ENCODE peak calls at places on chromosomes 6 and 20, in six cellular contexts. M is right cardiac atrium, D is globus pallidus, U is NCI-H1092 treated with DMSO at 0.1 percent for 48 hours, T is psoas muscle, J is cardiac fibroblast. V is an unnamed sample.

GRCh38 chr20:1912646-1913045 is 17.4 kb downstream of the SIRPA start:
- DNase-seq in M (no peak), D (no peak), U (no peak), T (no peak), J (no peak), V (no peak)

GRCh38 chr20:41330343-41330720 is 10.3 kb upstream of the LPIN3 start:
- DNase-seq in M (no peak), D (no peak), U (no peak), T (no peak), J (peak; percentile 64), V (no peak)

GRCh38 chr20:59771506-59772372 is 161.7 kb downstream of the SYCP2 start:
- DNase-seq in M (no peak), D (no peak), U (no peak), T (no peak), J (no peak), V (no peak)

GRCh38 chr20:43725666-43726065 is 1.1 kb downstream of the GTSF1L start:
- DNase-seq in M (no peak), D (no peak), U (no peak), T (no peak), J (peak; percentile 36), V (no peak)

GRCh38 chr6:111764238-111765182 is 108.7 kb downstream of the FYN start:
- DNase-seq in M (no peak), D (no peak), U (no peak), T (no peak), J (no peak), V (no peak)

GRCh38 chr20:44594730-44595129 is 12.4 kb downstream of the PKIG start:
- DNase-seq in M (peak; percentile 64), D (no peak), U (no peak), T (peak; percentile 36), J (peak; percentile 88), V (no peak)

GRCh38 chr6:43181942-43182860 is at the start of gene CUL9:
- DNase-seq in M (peak; percentile 95), D (peak; percentile 78), U (peak; percentile 78), T (peak; percentile 91), J (peak; percentile 65), V (peak; percentile 95)

GRCh38 chr6:143248359-143248758 is 187.7 kb downstream of the AIG1 start:
- DNase-seq in M (no peak), D (no peak), U (no peak), T (no peak), J (no peak), V (no peak)

GRCh38 chr6:37585523-37585905 is 85.8 kb upstream of the CCDC167 start:
- DNase-seq in M (no peak), D (no peak), U (no peak), T (no peak), J (no peak), V (no peak)

GRCh38 chr6:35146453-35146852 is 5.3 kb upstream of the TCP11 start:
- DNase-seq in M (peak; percentile 67), D (peak; percentile 70), U (peak; percentile 23), T (peak; percentile 24), J (peak; percentile 71), V (no peak)

GRCh38 chr6:43833223-43833995 is 63.4 kb downstream of the VEGFA start:
- DNase-seq in M (no peak), D (no peak), U (no peak), T (no peak), J (no peak), V (no peak)

GRCh38 chr6:9225441-9225871 is 790.1 kb upstream of the SLC35B3 start:
- DNase-seq in M (no peak), D (no peak), U (no peak), T (no peak), J (no peak), V (no peak)

GRCh38 chr6:37705239-37706051 is 7.8 kb upstream of the MDGA1 start:
- DNase-seq in M (peak; percentile 91), D (peak; percentile 80), U (peak; percentile 11), T (peak; percentile 83), J (peak; percentile 81), V (peak; percentile 91)

GRCh38 chr6:2102316-2102883 is 143.0 kb downstream of the GMDS start:
- DNase-seq in M (no peak), D (no peak), U (no peak), T (no peak), J (peak; percentile 55), V (no peak)

GRCh38 chr6:126071000-126071647 is 84.8 kb downstream of the TRMT11 start:
- DNase-seq in M (no peak), D (no peak), U (no peak), T (no peak), J (no peak), V (no peak)

GRCh38 chr6:37712508-37712907 is 14.8 kb upstream of the MDGA1 start:
- DNase-seq in M (no peak), D (no peak), U (no peak), T (no peak), J (no peak), V (no peak)

GRCh38 chr6:7236312-7237209 is 76.4 kb downstream of the SSR1 start:
- DNase-seq in M (no peak), D (no peak), U (no peak), T (no peak), J (no peak), V (no peak)

GRCh38 chr6:38192486-38192885 is 373.0 kb downstream of the ZFAND3 start:
- DNase-seq in M (no peak), D (no peak), U (no peak), T (no peak), J (no peak), V (no peak)

GRCh38 chr6:36336779-36337194 is at the start of gene BNIP5:
- DNase-seq in M (no peak), D (no peak), U (no peak), T (no peak), J (no peak), V (no peak)

GRCh38 chr6:41008011-41008410 is 31.0 kb downstream of the UNC5CL start:
- DNase-seq in M (no peak), D (no peak), U (no peak), T (no peak), J (no peak), V (no peak)

GRCh38 chr20:54103067-54103761 is 32.8 kb upstream of the BCAS1 start:
- DNase-seq in M (peak; percentile 84), D (peak; percentile 53), U (peak; percentile 40), T (peak; percentile 53), J (peak; percentile 83), V (peak; percentile 84)

GRCh38 chr20:62096421-62097380 is 25.6 kb upstream of the LSM14B start:
- DNase-seq in M (no peak), D (no peak), U (no peak), T (no peak), J (no peak), V (no peak)

GRCh38 chr20:53503517-53503919 is 90.1 kb downstream of the ZNF217 start:
- DNase-seq in M (no peak), D (no peak), U (no peak), T (no peak), J (no peak), V (no peak)

GRCh38 chr20:51413753-51414323 is 128.7 kb downstream of the NFATC2 start:
- DNase-seq in M (no peak), D (no peak), U (no peak), T (no peak), J (no peak), V (no peak)

GRCh38 chr6:158536891-158537798 is 22.7 kb upstream of the TMEM181 start:
- DNase-seq in M (peak; percentile 81), D (no peak), U (peak; percentile 82), T (no peak), J (no peak), V (no peak)

GRCh38 chr6:21479140-21479539 is 114.4 kb upstream of the SOX4 start:
- DNase-seq in M (peak; percentile 52), D (no peak), U (peak; percentile 42), T (no peak), J (peak; percentile 50), V (no peak)

GRCh38 chr6:118198746-118199145 is 291.7 kb downstream of the SLC35F1 start:
- DNase-seq in M (no peak), D (no peak), U (no peak), T (no peak), J (peak; percentile 3), V (no peak)

GRCh38 chr6:82022614-82023102 is 224.9 kb downstream of the IBTK start:
- DNase-seq in M (no peak), D (no peak), U (no peak), T (no peak), J (peak; percentile 84), V (no peak)

GRCh38 chr20:25389381-25389857 is 1.2 kb downstream of the ABHD12 start:
- DNase-seq in M (no peak), D (no peak), U (peak; percentile 45), T (no peak), J (peak; percentile 49), V (no peak)

GRCh38 chr20:38152175-38153010 is 12.7 kb downstream of the TGM2 start:
- DNase-seq in M (peak; percentile 96), D (no peak), U (peak; percentile 77), T (peak; percentile 84), J (peak; percentile 71), V (peak; percentile 92)

GRCh38 chr6:158850807-158851115 is 31.6 kb upstream of the EZR start:
- DNase-seq in M (no peak), D (no peak), U (no peak), T (no peak), J (peak; percentile 47), V (no peak)

GRCh38 chr6:134523051-134523450 is 205.1 kb upstream of the SGK1 start:
- DNase-seq in M (no peak), D (no peak), U (no peak), T (no peak), J (no peak), V (no peak)

GRCh38 chr6:39367661-39368060 is 45.2 kb upstream of the KCNK16 start:
- DNase-seq in M (no peak), D (no peak), U (peak; percentile 15), T (no peak), J (no peak), V (no peak)

GRCh38 chr6:155461636-155462035 is 6.0 kb upstream of the NOX3 start:
- DNase-seq in M (no peak), D (no peak), U (no peak), T (no peak), J (peak; percentile 30), V (no peak)

V was measured in Right ventricle myocardium inferior.